ENCODE peak calls at places on chromosomes 16 and 17, in eight cellular contexts. K is activated T-cell treated with anti-CD3 and anti-CD28 coated beads for 1 hour; J is GM23338; S is heart left ventricle; U is CD4-positive, alpha-beta T cell; I is NCI-H446 treated with DMSO at 0.1 percent for 48 hours; Z is transverse colon; P is T47D. X is an unnamed sample.

GRCh38 chr16:65118866-65119265 is 3.0 kb downstream of the CDH11 start:
- DNase-seq in K (no peak), J (no peak), S (no peak), U (no peak), I (no peak), Z (no peak), P (no peak), X (no peak)

GRCh38 chr17:79038545-79039135 is 14.7 kb downstream of the C1QTNF1 start:
- DNase-seq in K (no peak), J (no peak), S (no peak), U (no peak), I (no peak), Z (no peak), P (no peak), X (no peak)

GRCh38 chr17:32310927-32311568 is 30.9 kb downstream of the C17orf75 start:
- DNase-seq in K (no peak), J (peak), S (no peak), U (no peak), I (no peak), Z (no peak), P (no peak), X (no peak)

GRCh38 chr16:20359997-20360396 is 7.5 kb upstream of the UMOD start:
- DNase-seq in K (no peak), J (peak), S (no peak), U (no peak), I (no peak), Z (no peak), P (no peak), X (no peak)

GRCh38 chr17:71057938-71058337 is 888.6 kb downstream of the KCNJ2 start:
- DNase-seq in K (no peak), J (no peak), S (no peak), U (no peak), I (no peak), Z (no peak), P (no peak), X (no peak)

GRCh38 chr17:19265755-19266154 is 28.6 kb downstream of the EPN2 start:
- DNase-seq in K (no peak), J (no peak), S (peak), U (no peak), I (no peak), Z (no peak), P (no peak), X (no peak)

GRCh38 chr16:2043980-2044451 is 3.6 kb downstream of the NTHL1 start:
- DNase-seq in K (no peak), J (no peak), S (peak), U (no peak), I (no peak), Z (peak), P (no peak), X (peak)

GRCh38 chr16:51401673-51402072 is 250.6 kb upstream of the SALL1 start:
- DNase-seq in K (no peak), J (no peak), S (no peak), U (no peak), I (no peak), Z (no peak), P (no peak), X (no peak)

GRCh38 chr17:78979780-78980623 is at the start of gene LGALS3BP:
- DNase-seq in K (no peak), J (peak), S (peak), U (peak), I (peak), Z (peak), P (peak), X (peak)

GRCh38 chr16:25097304-25097988 is 14.1 kb upstream of the LCMT1 start:
- DNase-seq in K (no peak), J (no peak), S (no peak), U (no peak), I (no peak), Z (no peak), P (no peak), X (no peak)

GRCh38 chr17:68807998-68808772 is 147.0 kb downstream of the ABCA8 start:
- DNase-seq in K (no peak), J (no peak), S (no peak), U (no peak), I (no peak), Z (no peak), P (no peak), X (no peak)

GRCh38 chr16:57892041-57892440 is 78.9 kb downstream of the CNGB1 start:
- DNase-seq in K (no peak), J (no peak), S (no peak), U (no peak), I (no peak), Z (no peak), P (no peak), X (no peak)

GRCh38 chr17:17790673-17791464 is 45.9 kb downstream of the SREBF1 start:
- DNase-seq in K (no peak), J (no peak), S (no peak), U (no peak), I (no peak), Z (no peak), P (no peak), X (no peak)

GRCh38 chr16:1545044-1545736 is 11.7 kb downstream of the TMEM204 start:
- DNase-seq in K (no peak), J (no peak), S (peak), U (no peak), I (no peak), Z (no peak), P (no peak), X (no peak)

GRCh38 chr16:64159986-64160385 is 961.9 kb downstream of the CDH11 start:
- DNase-seq in K (no peak), J (no peak), S (no peak), U (no peak), I (no peak), Z (no peak), P (no peak), X (no peak)

GRCh38 chr17:43530303-43531081 is 15.6 kb downstream of the ETV4 start:
- DNase-seq in K (no peak), J (peak), S (peak), U (no peak), I (no peak), Z (no peak), P (no peak), X (peak)

GRCh38 chr17:73293480-73293911 is 18.3 kb downstream of the CDC42EP4 start:
- DNase-seq in K (no peak), J (no peak), S (peak), U (no peak), I (no peak), Z (peak), P (no peak), X (peak)

GRCh38 chr17:66957343-66957742 is 7.2 kb upstream of the CACNG4 start:
- DNase-seq in K (no peak), J (no peak), S (no peak), U (no peak), I (no peak), Z (no peak), P (no peak), X (no peak)

GRCh38 chr17:4161179-4161559 is 18.2 kb downstream of the CYB5D2 start:
- DNase-seq in K (no peak), J (peak), S (no peak), U (no peak), I (no peak), Z (no peak), P (no peak), X (peak)

GRCh38 chr16:87706278-87707000 is 59.3 kb downstream of the KLHDC4 start:
- DNase-seq in K (no peak), J (no peak), S (no peak), U (no peak), I (no peak), Z (no peak), P (no peak), X (no peak)

GRCh38 chr16:2056077-2056476 is 8.3 kb downstream of the TSC2 start:
- DNase-seq in K (no peak), J (no peak), S (no peak), U (no peak), I (no peak), Z (no peak), P (no peak), X (no peak)

GRCh38 chr16:10324210-10324609 is 61.7 kb upstream of the ATF7IP2 start:
- DNase-seq in K (no peak), J (no peak), S (no peak), U (no peak), I (no peak), Z (no peak), P (no peak), X (no peak)

GRCh38 chr17:72342582-72343527 is 222.0 kb downstream of the SOX9 start:
- DNase-seq in K (no peak), J (peak), S (peak), U (no peak), I (peak), Z (no peak), P (no peak), X (no peak)

GRCh38 chr17:81388612-81389367 is 6.5 kb upstream of the BAHCC1 start:
- DNase-seq in K (no peak), J (peak), S (peak), U (no peak), I (no peak), Z (no peak), P (no peak), X (no peak)

GRCh38 chr17:71460943-71461342 is 659.9 kb upstream of the SOX9 start:
- DNase-seq in K (no peak), J (peak), S (no peak), U (no peak), I (no peak), Z (peak), P (no peak), X (peak)

GRCh38 chr17:8481089-8481488 is 45.4 kb downstream of the NDEL1 start:
- DNase-seq in K (no peak), J (no peak), S (no peak), U (no peak), I (no peak), Z (no peak), P (no peak), X (no peak)

GRCh38 chr16:64362193-64362592 is 759.7 kb downstream of the CDH11 start:
- DNase-seq in K (no peak), J (no peak), S (no peak), U (no peak), I (no peak), Z (no peak), P (no peak), X (no peak)

GRCh38 chr17:8476741-8477140 is 41.1 kb downstream of the NDEL1 start:
- DNase-seq in K (no peak), J (no peak), S (no peak), U (no peak), I (no peak), Z (no peak), P (no peak), X (no peak)

GRCh38 chr16:77993111-77993571 is 29.2 kb upstream of the CLEC3A start:
- DNase-seq in K (no peak), J (peak), S (no peak), U (no peak), I (no peak), Z (no peak), P (no peak), X (no peak)

GRCh38 chr16:82628741-82629140 is 2.0 kb downstream of the CDH13 start:
- DNase-seq in K (no peak), J (no peak), S (no peak), U (no peak), I (no peak), Z (no peak), P (no peak), X (no peak)

GRCh38 chr17:9115446-9116265 is 94.3 kb downstream of the NTN1 start:
- DNase-seq in K (peak), J (peak), S (peak), U (peak), I (no peak), Z (peak), P (peak), X (peak)